ENCODE peak calls at places on chromosomes 7 and 10, in seven cellular contexts. X, O, B, A, T, C and G are unnamed samples.

GRCh38 chr10:11874568-11875182 is 51.5 kb downstream of the PROSER2 start:
- DNase-seq in B (peak), C (no peak), A (no peak), O (peak), T (peak), X (peak), G (peak)

GRCh38 chr7:42107484-42107883 is 129.5 kb downstream of the GLI3 start:
- DNase-seq in A (no peak), O (no peak), X (peak), B (no peak), C (no peak), T (no peak), G (no peak)

GRCh38 chr10:133315847-133316246 is 7.1 kb downstream of the ZNF511 start:
- DNase-seq in B (no peak), C (no peak), O (no peak), T (no peak), A (no peak), X (no peak), G (no peak)

GRCh38 chr7:104972510-104972909 is 41.5 kb upstream of the KMT2E start:
- DNase-seq in X (no peak), B (no peak), O (no peak), C (no peak), T (no peak), A (no peak), G (no peak)

GRCh38 chr7:130960208-130960988 is 226.4 kb upstream of the KLF14 start:
- DNase-seq in X (no peak), A (peak), O (no peak), T (no peak), C (peak), B (no peak), G (peak)

GRCh38 chr10:12635127-12635541 is 285.8 kb downstream of the CAMK1D start:
- DNase-seq in X (no peak), A (peak), O (peak), C (no peak), B (no peak), T (no peak), G (peak)

GRCh38 chr7:24979863-24980694 is at the start of gene OSBPL3:
- DNase-seq in B (peak), C (peak), A (peak), X (peak), O (peak), T (peak), G (peak)

GRCh38 chr7:78018541-78019456 is 220.2 kb downstream of the PHTF2 start:
- DNase-seq in A (no peak), B (no peak), X (peak), C (no peak), O (no peak), T (peak), G (peak)

GRCh38 chr7:81873559-81873958 is 103.7 kb upstream of the HGF start:
- DNase-seq in B (no peak), X (no peak), O (no peak), A (no peak), C (no peak), T (no peak), G (no peak)

GRCh38 chr7:50710441-50711154 is 72.1 kb downstream of the GRB10 start:
- DNase-seq in X (no peak), A (no peak), C (no peak), B (no peak), O (no peak), T (no peak), G (no peak)

GRCh38 chr10:46226232-46226631 is 60.6 kb upstream of the ANTXRL start:
- DNase-seq in C (no peak), B (no peak), X (no peak), T (peak), O (no peak), A (no peak), G (no peak)

GRCh38 chr10:12088919-12089318 is 20.2 kb downstream of the DHTKD1 start:
- DNase-seq in A (no peak), O (no peak), T (no peak), C (no peak), B (no peak), X (no peak), G (no peak)

GRCh38 chr10:105952153-105952552 is 1212.4 kb downstream of the SORCS1 start:
- DNase-seq in O (no peak), X (no peak), B (no peak), A (no peak), T (no peak), C (no peak), G (no peak)

GRCh38 chr10:17029581-17030271 is 99.9 kb downstream of the CUBN start:
- DNase-seq in A (peak), T (peak), O (peak), X (peak), C (peak), B (peak), G (peak)

GRCh38 chr7:155222578-155222977 is 75.1 kb upstream of the INSIG1 start:
- DNase-seq in B (no peak), A (no peak), T (no peak), O (no peak), X (no peak), C (no peak), G (no peak)

GRCh38 chr7:30028749-30029635 is 780 bp downstream of the PLEKHA8 start:
- DNase-seq in A (no peak), B (peak), O (peak), T (peak), C (no peak), X (no peak), G (peak)

GRCh38 chr10:101018118-101018599 is 12.8 kb downstream of the PDZD7 start:
- DNase-seq in B (no peak), T (no peak), C (no peak), O (no peak), X (no peak), A (no peak), G (no peak)

GRCh38 chr10:133324198-133324792 is 12.4 kb downstream of the CALY start:
- DNase-seq in A (peak), T (peak), O (peak), B (no peak), X (no peak), C (peak), G (peak)

GRCh38 chr10:93379366-93380042 is 102.6 kb downstream of the MYOF start:
- DNase-seq in T (no peak), C (no peak), B (no peak), X (no peak), O (no peak), A (no peak), G (no peak)

GRCh38 chr7:28830831-28831230 is 127.3 kb downstream of the TRIL start:
- DNase-seq in T (no peak), A (no peak), X (no peak), C (no peak), B (no peak), O (no peak), G (no peak)